ENCODE peak calls at places on chromosomes 12 and 14, in nine cellular contexts. A is fibroblast of lung, Z is osteoblast, T is GM23248, L is IMR-90, Q is OCI-LY7, W is thyroid gland, H is uterus, D is tibial artery. Y is an unnamed sample. For H3K4me1, H3K9me3 and H3K36me3, the result is how much of the 10 kb centered on the place peaks cover.

GRCh38 chr12:45989857-45990467 is 412 bp downstream of the SCAF11 start:
- DNase-seq in A (peak), T (peak), D (peak), Z (peak), L (peak), Q (no peak), H (peak), W (peak), Y (peak)

GRCh38 chr14:32224731-32225377 is 21.8 kb upstream of the RNU6-8 start:
- DNase-seq in L (peak), A (peak), H (peak), D (no peak), Q (no peak), Z (no peak), T (peak), W (peak), Y (peak)

GRCh38 chr14:68874746-68875155 is 81.9 kb upstream of the ZFP36L1 start:
- DNase-seq in W (peak), T (no peak), A (no peak), L (no peak), H (no peak), Z (peak), D (no peak), Q (peak), Y (no peak)

GRCh38 chr12:6420364-6420763 is 24.4 kb upstream of the CD27 start:
- DNase-seq in Z (no peak), Q (no peak), T (no peak), D (no peak), H (no peak), W (no peak), A (no peak), L (no peak), Y (no peak)

GRCh38 chr12:88401153-88401552 is 179.1 kb downstream of the KITLG start:
- DNase-seq in W (no peak), D (no peak), L (peak), H (no peak), T (no peak), A (peak), Z (peak), Q (no peak), Y (peak)

GRCh38 chr12:104494816-104495158 is 38.0 kb downstream of the CHST11 start:
- DNase-seq in L (no peak), Q (no peak), W (no peak), T (peak), Z (no peak), H (no peak), A (no peak), D (no peak), Y (peak)

GRCh38 chr14:28671425-28671824 is 95.2 kb upstream of the FOXG1 start:
- DNase-seq in D (no peak), A (peak), T (no peak), H (no peak), Z (no peak), L (peak), Q (no peak), W (no peak), Y (peak)

GRCh38 chr14:58607571-58608317 is 30.0 kb upstream of the DACT1 start:
- DNase-seq in W (no peak), A (peak), Q (no peak), H (no peak), L (peak), Z (no peak), T (peak), D (no peak), Y (peak)

GRCh38 chr14:52013984-52014600 is 24.7 kb downstream of the RTRAF start:
- DNase-seq in D (no peak), W (no peak), T (peak), L (no peak), Z (no peak), Q (peak), A (no peak), H (no peak), Y (no peak)

GRCh38 chr12:118706437-118706836 is 274.9 kb upstream of the SRRM4 start:
- DNase-seq in T (no peak), A (no peak), W (no peak), D (no peak), Z (no peak), H (no peak), Q (no peak), L (no peak), Y (no peak)

GRCh38 chr12:116094475-116094874 is 183.0 kb downstream of the MED13L start:
- DNase-seq in Z (no peak), Q (no peak), D (no peak), A (no peak), H (no peak), W (no peak), L (no peak), T (no peak), Y (no peak)

GRCh38 chr12:95959107-95959506 is 16.0 kb downstream of the AMDHD1 start:
- DNase-seq in T (peak), A (peak), Z (peak), L (peak), W (no peak), H (no peak), Q (peak), D (no peak), Y (peak)

GRCh38 chr14:28609228-28609828 is 157.3 kb upstream of the FOXG1 start:
- DNase-seq in Q (peak), Z (no peak), H (no peak), W (peak), T (peak), D (no peak), A (peak), L (peak), Y (peak)

GRCh38 chr12:108856170-108856427 is 1.3 kb downstream of the SSH1 start:
- DNase-seq in D (no peak), Q (no peak), L (no peak), A (no peak), W (no peak), T (no peak), H (no peak), Z (no peak), Y (no peak)

GRCh38 chr12:108854453-108855283 is 2.7 kb downstream of the SSH1 start:
- DNase-seq in A (peak), H (peak), Z (peak), W (peak), Q (no peak), D (peak), L (peak), T (peak), Y (peak)

GRCh38 chr12:108856428-108857157 is 790 bp downstream of the SSH1 start:
- DNase-seq in W (peak), L (peak), Z (peak), H (peak), Q (peak), D (peak), A (peak), T (peak), Y (peak)

GRCh38 chr12:108854055-108854452 is 3.3 kb downstream of the SSH1 start:
- DNase-seq in D (peak), Z (peak), Q (no peak), A (peak), L (peak), W (peak), H (peak), T (peak), Y (peak)

DNA sequence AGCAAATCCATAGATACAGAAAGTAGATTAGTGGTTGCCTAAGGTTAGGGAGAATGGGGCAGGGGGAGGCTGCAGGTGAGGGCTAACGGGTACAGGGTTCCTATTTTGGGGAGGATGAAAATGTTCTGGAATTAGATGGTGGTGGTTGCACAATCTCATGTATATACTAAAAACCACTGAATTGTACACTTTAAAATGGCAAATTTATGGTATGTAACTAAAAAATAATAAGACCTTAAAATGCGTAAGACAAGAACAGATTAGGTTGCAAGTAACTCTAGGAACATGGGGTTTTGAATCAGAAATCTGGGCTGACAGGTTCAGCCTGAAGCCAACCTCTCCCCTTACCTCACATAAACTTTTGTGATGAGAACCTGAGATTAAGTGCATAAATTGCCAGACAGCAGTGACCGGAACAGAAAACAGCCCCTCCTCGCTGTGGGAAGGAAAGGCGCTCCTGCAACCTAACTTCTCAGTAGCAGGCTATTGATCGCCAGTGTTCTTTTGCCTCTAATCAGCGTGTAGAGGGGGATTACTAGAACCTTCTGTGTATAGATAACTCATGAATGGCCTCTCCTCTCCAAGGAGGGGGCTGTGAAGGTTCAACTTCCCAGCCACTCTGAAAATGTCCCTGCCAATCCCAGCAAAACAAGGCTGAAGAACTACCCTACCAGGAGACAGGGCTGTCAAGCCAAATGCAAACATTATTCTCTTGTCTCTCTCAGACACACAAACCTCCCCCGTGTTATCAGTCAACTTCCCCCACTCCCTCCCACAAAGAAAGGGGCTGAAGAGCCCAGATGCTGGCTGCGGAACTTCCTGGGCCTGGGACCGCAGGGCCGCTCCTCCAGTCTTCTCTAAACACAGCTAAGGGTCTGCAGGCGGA is 1.9 kb downstream of the SSH1 start:
- DNase-seq in T (no peak), H (no peak), Q (no peak), Z (no peak), L (peak), A (peak), D (no peak), W (no peak), Y (no peak)
- H3K4me1 ChIP-seq in T (half or more), H (under half), Q (under half), Z (half or more), L (under half), A (under half), D (under half), W (half or more), Y (half or more)

DNA sequence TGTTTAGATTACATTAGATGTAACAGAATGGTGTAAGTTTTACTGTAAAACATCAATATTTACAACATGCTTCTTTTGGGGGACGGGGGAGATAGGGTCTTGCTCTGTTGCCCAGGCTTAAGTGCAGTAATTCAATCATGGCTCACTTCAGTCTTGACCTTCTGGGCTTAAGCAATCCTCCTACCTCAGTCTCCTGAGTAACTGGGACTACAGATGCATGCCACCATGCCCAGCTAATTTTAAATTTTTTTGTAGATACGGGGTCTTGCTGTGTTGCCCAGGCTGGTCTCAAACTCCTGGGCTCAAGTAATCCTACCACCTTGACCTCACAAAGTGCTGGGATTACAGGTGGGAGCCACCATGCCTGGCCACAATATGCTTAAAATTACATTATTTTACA is 23.8 kb downstream of the TUBA1A start:
- DNase-seq in W (no peak), Q (no peak), L (no peak), A (no peak), H (no peak), T (no peak), Z (no peak), D (no peak), Y (no peak)
- H3K9me3 ChIP-seq in W (under half), Q (under half), L (under half), A (under half), H (under half), T (under half), Z (under half), D (under half), Y (under half)

DNA sequence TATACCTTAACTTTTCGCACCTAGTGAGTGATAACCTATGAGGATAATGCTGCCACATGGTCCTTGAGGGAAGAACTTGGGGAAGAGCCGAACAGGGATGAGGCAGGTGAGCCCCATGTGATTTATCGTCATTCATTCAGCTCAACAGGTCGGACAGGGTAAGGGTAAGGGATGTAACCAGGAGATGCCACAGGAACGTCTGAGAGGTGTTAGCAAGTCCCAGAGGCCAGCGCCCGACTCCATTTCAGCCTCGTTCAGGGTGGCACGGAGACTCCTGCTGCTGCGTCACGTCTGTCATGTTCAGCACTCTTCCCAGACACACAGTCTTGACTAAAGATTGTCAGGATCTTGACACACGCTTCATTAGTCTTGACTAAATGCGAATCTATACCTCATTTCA is 23.4 kb upstream of the TIGAR start:
- DNase-seq in A (no peak), T (no peak), W (no peak), D (no peak), L (no peak), H (no peak), Q (no peak), Z (no peak), Y (no peak)
- H3K36me3 ChIP-seq in A (under half), T (under half), W (under half), D (half or more), L (under half), H (under half), Q (under half), Z (under half), Y (half or more)

DNA sequence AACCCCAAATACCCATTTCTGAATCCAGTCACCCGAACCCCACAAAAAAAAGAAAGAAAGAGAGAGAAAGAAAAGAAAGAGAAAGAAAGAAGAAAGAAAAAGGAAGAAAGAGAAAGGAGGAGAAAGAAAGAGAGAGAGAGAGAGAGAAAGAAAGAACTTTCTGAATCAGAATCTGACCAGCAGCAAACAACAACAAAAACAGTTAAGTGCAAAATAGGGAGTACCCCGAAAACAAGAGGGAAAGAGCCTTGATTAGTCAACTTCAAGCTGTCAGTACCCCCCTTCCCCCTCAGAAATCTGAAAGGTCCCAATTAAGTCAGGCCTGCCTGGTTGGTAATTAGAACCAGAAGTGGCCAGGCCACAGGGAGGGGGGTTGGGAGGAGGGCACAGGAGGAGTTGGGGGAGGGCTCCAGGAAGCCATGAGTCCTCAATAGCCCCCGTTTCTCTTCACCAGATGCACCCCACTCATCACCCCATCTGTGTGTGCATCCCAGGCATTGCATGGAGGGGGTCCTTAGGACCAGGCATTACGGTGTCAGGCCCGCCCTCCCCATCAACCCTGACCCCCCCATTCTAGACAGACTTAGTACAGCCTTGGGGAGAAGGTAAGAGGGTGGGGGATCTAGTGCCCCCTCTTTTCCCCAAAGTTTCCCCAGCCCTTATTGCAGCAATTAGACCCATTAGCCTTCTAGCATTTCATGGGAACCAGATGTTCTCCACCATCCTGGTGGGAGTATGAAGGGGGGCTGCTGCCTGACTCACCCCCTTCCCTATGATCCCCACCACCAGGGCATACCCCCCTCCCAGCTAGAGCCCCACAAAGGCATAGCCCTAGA is 9.6 kb downstream of the RARG start:
- DNase-seq in D (no peak), H (no peak), L (no peak), Z (peak), W (no peak), A (no peak), Q (no peak), T (peak), Y (peak)
- H3K4me1 ChIP-seq in D (half or more), H (under half), L (under half), Z (half or more), W (half or more), A (under half), Q (half or more), T (half or more), Y (under half)

DNA sequence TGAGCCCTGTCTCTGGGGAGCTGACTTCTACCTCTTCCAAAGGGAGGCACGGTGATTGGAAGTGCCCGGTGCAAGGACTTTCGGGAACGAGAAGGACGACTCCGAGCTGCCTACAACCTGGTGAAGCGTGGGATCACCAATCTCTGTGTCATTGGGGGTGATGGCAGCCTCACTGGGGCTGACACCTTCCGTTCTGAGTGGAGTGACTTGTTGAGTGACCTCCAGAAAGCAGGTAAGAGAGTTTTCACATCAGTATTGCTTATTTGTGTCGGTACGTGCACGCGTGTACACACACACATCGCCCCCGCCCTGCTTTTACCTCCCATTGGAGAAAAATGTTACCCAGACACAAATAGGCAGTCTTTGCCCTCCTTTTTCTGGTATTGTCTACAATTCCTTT is 13.7 kb downstream of the PFKM start:
- DNase-seq in L (no peak), Z (no peak), Q (no peak), A (no peak), H (no peak), D (no peak), W (no peak), T (no peak), Y (no peak)
- H3K9me3 ChIP-seq in L (under half), Z (under half), Q (under half), A (under half), H (under half), D (under half), W (under half), T (under half), Y (under half)

DNA sequence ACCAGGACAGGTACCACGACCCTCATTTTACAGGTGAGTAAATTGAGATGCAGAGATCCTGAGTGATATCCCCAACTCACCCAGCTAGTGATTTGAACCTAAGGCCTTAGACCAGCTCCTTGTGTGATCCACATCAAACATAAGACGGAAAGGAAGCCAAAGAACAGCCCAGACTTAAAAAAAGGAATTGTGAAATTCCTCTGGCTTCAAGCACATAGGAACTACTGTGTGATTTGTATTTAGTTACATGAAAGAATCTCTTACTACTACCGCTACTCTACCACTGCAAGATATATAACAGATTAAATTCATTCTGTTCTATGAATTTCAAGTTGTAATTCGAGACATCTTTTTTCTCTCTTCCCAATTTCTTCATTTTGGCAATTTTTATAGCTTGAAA is 10.5 kb downstream of the E2F7 start:
- DNase-seq in Z (no peak), H (no peak), A (no peak), L (no peak), D (no peak), T (no peak), W (no peak), Q (no peak), Y (no peak)
- H3K36me3 ChIP-seq in Z (under half), H (under half), A (under half), L (under half), D (under half), T (under half), W (under half), Q (half or more), Y (under half)

DNA sequence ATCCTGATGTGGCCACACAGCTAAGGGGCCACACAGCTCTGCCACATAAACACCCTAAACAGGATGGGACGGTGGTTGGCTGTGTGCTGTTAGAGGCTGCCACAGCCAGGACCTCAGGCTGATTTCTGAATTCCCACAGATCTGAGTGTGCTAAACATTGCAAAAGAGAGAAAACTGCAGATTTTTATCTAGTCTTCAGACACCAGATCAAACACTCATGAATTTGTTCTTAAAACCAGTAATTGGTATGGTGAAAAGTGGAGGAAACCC is 190.7 kb downstream of the MON2 start:
- DNase-seq in H (no peak), A (no peak), W (no peak), Z (no peak), L (no peak), D (no peak), T (peak), Q (no peak), Y (peak)
- H3K4me1 ChIP-seq in H (under half), A (under half), W (under half), Z (under half), L (under half), D (under half), T (under half), Q (under half), Y (under half)

GRCh38 chr12:1470051-1470450 is 124.3 kb downstream of the FBXL14 start:
- DNase-seq in L (no peak), T (no peak), W (no peak), Z (no peak), Q (no peak), A (no peak), D (peak), H (no peak), Y (no peak)

GRCh38 chr12:1473418-1473817 is 121.0 kb downstream of the FBXL14 start:
- DNase-seq in Q (no peak), T (peak), W (no peak), Z (no peak), A (peak), D (no peak), H (no peak), L (no peak), Y (peak)

GRCh38 chr12:1471224-1471623 is 123.2 kb downstream of the FBXL14 start:
- DNase-seq in D (no peak), A (peak), Z (peak), H (no peak), W (no peak), L (no peak), T (no peak), Q (no peak), Y (no peak)

GRCh38 chr12:1474059-1474537 is 120.3 kb downstream of the FBXL14 start:
- DNase-seq in W (no peak), A (peak), T (peak), Z (peak), D (no peak), H (no peak), Q (no peak), L (peak), Y (peak)

GRCh38 chr12:1474567-1475153 is 119.7 kb downstream of the FBXL14 start:
- DNase-seq in Q (no peak), A (peak), D (no peak), L (peak), T (peak), W (no peak), Z (peak), H (no peak), Y (peak)
- H3K9me3 ChIP-seq in Q (under half), A (under half), D (under half), L (under half), T (under half), W (under half), Z (under half), H (under half), Y (under half)

GRCh38 chr12:62296001-62296400 is 35.8 kb downstream of the USP15 start:
- DNase-seq in Z (no peak), D (no peak), A (no peak), T (no peak), L (no peak), Q (no peak), H (no peak), W (no peak), Y (no peak)
- H3K36me3 ChIP-seq in Z (under half), D (under half), A (under half), T (under half), L (under half), Q (half or more), H (under half), W (under half), Y (under half)

GRCh38 chr14:80215081-80215480 is 3.8 kb upstream of the DIO2 start:
- DNase-seq in L (peak), Q (no peak), W (no peak), A (peak), D (no peak), T (peak), Z (no peak), H (no peak), Y (peak)
- H3K4me1 ChIP-seq in L (under half), Q (under half), W (under half), A (under half), D (under half), T (under half), Z (under half), H (under half), Y (under half)